ENCODE peak calls at places on chromosomes 4 and X, in eight cellular contexts. K, I, H, C, W, S, M and U are unnamed samples.

GRCh38 chrX:131841496-131842410 is 181.3 kb upstream of the STK26 start:
- DNase-seq in I (peak), K (peak), S (no peak), W (peak), H (peak), M (no peak), C (no peak), U (peak)

GRCh38 chrX:68684291-68684918 is 36.9 kb downstream of the STARD8 start:
- DNase-seq in K (no peak), S (no peak), W (peak), I (no peak), H (no peak), M (no peak), C (no peak), U (no peak)

GRCh38 chrX:149950681-149951080 is 12.4 kb upstream of the EOLA2 start:
- DNase-seq in C (no peak), I (peak), M (peak), H (peak), K (peak), W (no peak), S (no peak), U (peak)

GRCh38 chrX:77087529-77088169 is 359.5 kb upstream of the FGF16 start:
- DNase-seq in W (no peak), H (peak), I (no peak), C (no peak), M (no peak), S (no peak), K (peak), U (peak)

GRCh38 chrX:27583976-27584375 is 6.2 kb upstream of the DCAF8L2 start:
- DNase-seq in K (peak), H (no peak), S (no peak), W (no peak), M (no peak), C (no peak), I (peak), U (no peak)

GRCh38 chr4:98828801-98829200 is 100.1 kb downstream of the EIF4E start:
- DNase-seq in C (no peak), S (no peak), H (peak), I (peak), K (peak), M (no peak), W (no peak), U (peak)

GRCh38 chr4:89737888-89738287 is 99.1 kb downstream of the SNCA start:
- DNase-seq in S (no peak), W (no peak), C (no peak), K (peak), M (peak), H (peak), I (peak), U (peak)

GRCh38 chr4:19982556-19982955 is 269.1 kb upstream of the SLIT2 start:
- DNase-seq in M (peak), K (peak), H (peak), I (no peak), S (no peak), C (no peak), W (no peak), U (peak)

GRCh38 chrX:129310000-129310399 is 213.3 kb downstream of the SMARCA1 start:
- DNase-seq in K (no peak), M (no peak), I (no peak), H (no peak), W (no peak), S (no peak), C (no peak), U (no peak)

GRCh38 chrX:23003121-23003520 is 3.4 kb downstream of the DDX53 start:
- DNase-seq in H (peak), C (no peak), M (no peak), K (peak), I (no peak), W (no peak), S (no peak), U (peak)

GRCh38 chr4:40446785-40447184 is 111.7 kb downstream of the CHRNA9 start:
- DNase-seq in C (no peak), W (no peak), S (no peak), K (peak), H (no peak), I (peak), M (no peak), U (no peak)

GRCh38 chr4:47221721-47222120 is 190.4 kb downstream of the GABRB1 start:
- DNase-seq in M (no peak), H (peak), W (no peak), I (peak), C (no peak), S (no peak), K (peak), U (peak)

GRCh38 chr4:127799711-127800110 is 17.6 kb downstream of the HSPA4L start:
- DNase-seq in K (no peak), H (no peak), M (no peak), I (no peak), C (no peak), W (no peak), S (no peak), U (no peak)

GRCh38 chrX:134734343-134735001 is 76.2 kb upstream of the PLAC1 start:
- DNase-seq in W (no peak), K (peak), H (peak), S (no peak), C (no peak), M (peak), I (no peak), U (no peak)

GRCh38 chrX:14694631-14695030 is 165.3 kb downstream of the GLRA2 start:
- DNase-seq in W (no peak), H (peak), S (no peak), I (peak), K (peak), M (peak), C (no peak), U (peak)

GRCh38 chr4:128512161-128512560 is 224.5 kb upstream of the PGRMC2 start:
- DNase-seq in S (no peak), C (no peak), M (peak), W (no peak), H (no peak), K (no peak), I (no peak), U (no peak)

DNA sequence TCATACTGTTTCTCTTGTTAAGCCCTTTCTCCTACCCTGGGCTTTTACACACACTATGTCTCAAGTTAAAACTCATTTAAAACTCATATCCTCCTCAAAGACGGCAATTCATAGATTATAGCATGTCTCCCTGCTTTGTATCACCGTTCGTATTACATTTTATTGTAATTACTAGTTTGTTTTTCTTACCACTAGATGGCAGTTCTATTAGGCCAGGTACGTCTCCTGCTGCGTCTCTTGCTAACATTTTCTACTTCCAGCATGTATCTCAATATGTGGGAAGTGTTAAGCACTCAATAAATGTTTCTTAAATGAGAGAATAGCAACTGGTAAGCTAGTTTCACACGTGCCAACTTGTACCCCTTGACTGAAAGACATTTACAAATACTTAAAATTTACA is 450.3 kb upstream of the PCDH7 start:
- DNase-seq in H (no peak), K (no peak), I (no peak), C (no peak), S (no peak), W (no peak), M (no peak), U (no peak)
- TF ChIP-seq CTCF in H (no peak), K (no peak), I (peak), C (peak), S (no peak), W (no peak), M (peak), U (peak)

DNA sequence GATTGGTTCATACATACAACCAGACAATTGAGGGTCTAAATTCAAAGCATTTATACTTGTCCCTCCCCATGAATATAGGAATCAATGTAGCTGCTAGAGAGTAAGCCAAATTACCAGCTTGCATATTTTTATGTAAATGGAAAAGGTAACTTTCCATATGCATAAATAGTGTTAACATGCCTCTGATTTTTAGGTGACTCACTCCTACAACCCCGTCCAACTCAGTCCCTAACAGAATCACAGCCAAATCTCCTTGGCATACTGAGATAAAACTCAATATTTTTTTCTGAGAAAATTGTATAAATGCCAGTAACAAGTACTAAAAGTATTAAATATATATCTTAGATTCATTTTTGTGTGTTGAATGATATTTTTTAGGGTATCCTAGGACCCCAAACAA is 67.2 kb downstream of the INPP4B start:
- DNase-seq in K (peak), M (no peak), I (no peak), H (peak), W (no peak), C (no peak), S (no peak), U (peak)
- TF ChIP-seq CTCF in K (no peak), M (no peak), I (no peak), H (no peak), W (no peak), C (no peak), S (no peak), U (no peak)

GRCh38 chr4:53705151-53705764 is 114.0 kb upstream of the LNX1 start:
- DNase-seq in I (no peak), W (no peak), K (no peak), M (no peak), H (no peak), C (no peak), S (no peak), U (peak)

GRCh38 chr4:53704329-53704728 is 113.0 kb upstream of the LNX1 start:
- DNase-seq in S (no peak), H (no peak), I (no peak), M (no peak), K (no peak), C (no peak), W (no peak), U (no peak)

GRCh38 chr4:53703267-53703655 is 112.0 kb upstream of the LNX1 start:
- DNase-seq in I (no peak), W (no peak), M (no peak), C (no peak), K (no peak), S (no peak), H (no peak), U (no peak)

GRCh38 chr4:53705972-53706371 is 114.7 kb upstream of the LNX1 start:
- DNase-seq in H (no peak), I (no peak), C (no peak), K (no peak), M (no peak), W (no peak), S (no peak), U (no peak)

GRCh38 chr4:53702334-53703266 is 111.3 kb upstream of the LNX1 start:
- DNase-seq in C (no peak), I (peak), K (peak), S (peak), M (no peak), H (peak), W (peak), U (peak)
- TF ChIP-seq CTCF in C (peak), I (no peak), K (no peak), S (no peak), M (peak), H (no peak), W (no peak), U (peak)

DNA sequence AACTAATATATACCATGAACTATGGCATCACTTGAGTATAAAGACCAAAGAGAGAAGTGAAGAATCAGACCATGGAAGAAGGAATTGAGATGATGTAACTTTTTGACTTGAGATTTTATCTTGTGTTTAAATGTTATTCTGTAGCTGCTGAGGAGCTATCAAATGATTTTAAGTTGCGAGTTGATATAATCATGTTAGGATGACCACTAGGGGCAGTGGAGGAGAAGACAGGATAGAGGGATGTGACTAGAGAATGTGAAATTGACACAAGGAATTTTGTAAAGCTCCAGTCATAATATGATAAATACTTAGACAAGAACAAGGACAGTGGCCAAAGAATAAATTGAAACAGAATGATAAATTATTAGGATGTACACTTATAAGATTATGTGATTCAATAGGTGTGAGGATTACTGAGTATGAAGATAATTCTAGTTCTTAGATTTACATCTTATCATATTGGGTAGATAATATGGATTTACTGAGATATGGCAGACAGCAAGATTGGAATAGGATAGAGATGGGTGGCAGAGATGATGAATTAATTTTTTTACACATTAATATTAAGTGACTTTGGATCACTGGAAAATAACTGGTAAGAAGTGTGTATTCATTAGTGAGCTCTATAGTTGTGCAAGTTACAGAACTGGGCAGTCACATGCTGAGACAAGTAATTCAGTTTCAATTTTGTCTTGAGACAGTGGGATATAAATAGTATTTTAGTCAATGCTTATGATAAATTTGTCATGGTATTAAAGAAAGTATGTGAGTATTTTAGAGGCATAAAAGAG is 816.0 kb upstream of the PCDH10 start:
- DNase-seq in I (peak), S (no peak), W (no peak), H (peak), C (no peak), K (peak), M (no peak), U (peak)
- TF ChIP-seq CTCF in I (peak), S (no peak), W (peak), H (peak), C (peak), K (peak), M (no peak), U (peak)

DNA sequence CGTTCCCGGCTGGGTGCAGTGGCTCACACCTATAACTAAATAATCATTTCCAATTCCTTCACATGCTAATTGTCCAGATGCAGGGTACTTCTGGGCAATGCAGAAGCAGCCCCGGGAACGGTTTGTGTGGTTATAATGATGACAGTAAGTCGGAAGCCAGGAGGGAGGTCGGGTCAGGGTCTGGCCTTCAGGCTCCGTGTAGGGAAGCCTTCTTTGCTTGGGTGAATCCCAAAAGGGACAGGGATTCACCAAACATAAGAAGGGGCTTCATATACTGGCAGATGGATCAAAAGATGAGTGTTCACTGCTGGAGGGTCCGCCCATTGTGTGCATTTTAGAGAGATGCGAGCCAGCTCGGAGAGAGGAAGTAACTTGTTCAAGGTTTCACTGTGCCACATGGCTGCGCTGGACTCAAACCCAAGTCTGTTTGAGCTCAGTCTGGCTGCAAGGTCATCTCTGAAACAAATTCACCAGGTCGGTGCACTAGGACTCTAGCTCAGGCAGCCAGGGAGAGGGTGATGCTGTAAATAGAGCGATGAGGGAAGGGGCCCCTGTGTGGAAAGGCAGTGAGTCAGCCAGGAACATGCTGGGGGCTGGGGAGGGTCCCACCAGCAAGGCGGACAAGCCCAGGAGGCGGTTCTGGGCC is 4.8 kb upstream of the KIAA0232 start:
- DNase-seq in C (no peak), K (no peak), H (no peak), W (no peak), S (no peak), M (no peak), I (no peak), U (no peak)
- TF ChIP-seq CTCF in C (no peak), K (no peak), H (no peak), W (no peak), S (no peak), M (no peak), I (no peak), U (no peak)